ENCODE peak calls at places on chromosomes 5 and 9, in five cellular contexts. M is HCT116, P is SK-N-SH, R is GM12878, W is K562. A is an unnamed sample.

GRCh38 chr5:16057277-16057676 is 122.3 kb downstream of the MARCHF11 start:
- DNase-seq in M (no peak), P (no peak), R (no peak), W (no peak), A (no peak)

GRCh38 chr9:130234340-130235260 is 31.0 kb upstream of the HMCN2 start:
- DNase-seq in M (no peak), P (no peak), R (no peak), W (no peak), A (no peak)

GRCh38 chr9:6894135-6894534 is 136.4 kb downstream of the KDM4C start:
- DNase-seq in M (no peak), P (no peak), R (peak), W (no peak), A (no peak)

GRCh38 chr9:19102181-19102630 is 498 bp downstream of the HAUS6 start:
- DNase-seq in M (no peak), P (peak), R (no peak), W (peak), A (peak)

GRCh38 chr5:149320791-149321330 is 24.4 kb upstream of the GRPEL2 start:
- DNase-seq in M (peak), P (peak), R (no peak), W (peak), A (peak)

GRCh38 chr5:98415663-98416062 is 357.8 kb upstream of the RGMB start:
- DNase-seq in M (no peak), P (no peak), R (no peak), W (no peak), A (no peak)

GRCh38 chr5:50300878-50301277 is 140.2 kb downstream of the EMB start:
- DNase-seq in M (peak), P (no peak), R (no peak), W (no peak), A (no peak)

GRCh38 chr5:61167382-61167781 is 5.1 kb upstream of the SMIM15 start:
- DNase-seq in M (no peak), P (peak), R (no peak), W (no peak), A (no peak)

GRCh38 chr9:1708215-1708614 is 306.9 kb upstream of the SMARCA2 start:
- DNase-seq in M (no peak), P (no peak), R (no peak), W (no peak), A (no peak)

GRCh38 chr5:169048568-169049125 is 252.3 kb downstream of the SLIT3 start:
- DNase-seq in M (no peak), P (no peak), R (no peak), W (no peak), A (no peak)

GRCh38 chr5:169054506-169054905 is 246.4 kb downstream of the SLIT3 start:
- DNase-seq in M (no peak), P (no peak), R (no peak), W (no peak), A (no peak)

GRCh38 chr5:169050146-169050571 is 250.8 kb downstream of the SLIT3 start:
- DNase-seq in M (no peak), P (no peak), R (no peak), W (no peak), A (no peak)

GRCh38 chr5:169052207-169052606 is 248.7 kb downstream of the SLIT3 start:
- DNase-seq in M (no peak), P (no peak), R (no peak), W (no peak), A (no peak)
- TF ChIP-seq ZBTB33 in M (no peak), P (no peak), R (no peak), W (no peak), A (no peak)

DNA sequence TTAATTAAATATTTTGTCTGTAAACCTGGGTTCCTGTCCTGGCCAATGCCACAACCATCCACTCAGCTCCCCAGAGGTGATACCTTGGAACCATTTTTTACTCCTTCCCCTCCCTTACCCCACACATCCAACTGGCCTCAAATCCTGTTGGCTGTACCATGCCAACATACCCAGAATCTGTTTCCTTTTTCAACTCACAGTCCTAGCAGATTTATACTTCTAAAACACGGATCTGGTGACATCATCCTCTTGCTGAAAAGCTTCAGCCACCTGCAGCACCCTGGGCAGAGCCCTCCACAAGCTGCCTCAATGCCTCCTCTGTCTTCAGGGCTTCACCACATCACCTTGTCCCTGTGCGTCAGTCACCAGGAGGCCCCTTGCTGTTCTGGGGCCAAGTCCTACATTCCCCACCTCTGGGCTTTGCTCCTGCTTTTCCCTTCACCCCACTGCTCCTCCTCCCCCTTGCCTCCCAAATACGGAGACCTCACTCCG is 14.9 kb downstream of the SEMA6A start:
- DNase-seq in M (no peak), P (no peak), R (no peak), W (no peak), A (no peak)
- TF ChIP-seq ZBTB33 in M (no peak), P (no peak), R (no peak), W (no peak), A (no peak)

GRCh38 chr9:23822331-23823169 is 3.5 kb downstream of the ELAVL2 start:
- DNase-seq in M (no peak), P (peak), R (no peak), W (no peak), A (no peak)
- TF ChIP-seq ZBTB33 in M (no peak), P (no peak), R (no peak), W (no peak), A (no peak)

GRCh38 chr9:123196124-123196523 is 72.3 kb downstream of the STRBP start:
- DNase-seq in M (no peak), P (no peak), R (no peak), W (no peak), A (no peak)
- TF ChIP-seq ZBTB33 in M (no peak), P (no peak), R (no peak), W (no peak), A (no peak)

GRCh38 chr5:135944967-135945560 is 9.7 kb downstream of the LECT2 start:
- DNase-seq in M (peak), P (peak), R (no peak), W (peak), A (peak)
- TF ChIP-seq ZBTB33 in M (no peak), P (no peak), R (no peak), W (no peak), A (no peak)

DNA sequence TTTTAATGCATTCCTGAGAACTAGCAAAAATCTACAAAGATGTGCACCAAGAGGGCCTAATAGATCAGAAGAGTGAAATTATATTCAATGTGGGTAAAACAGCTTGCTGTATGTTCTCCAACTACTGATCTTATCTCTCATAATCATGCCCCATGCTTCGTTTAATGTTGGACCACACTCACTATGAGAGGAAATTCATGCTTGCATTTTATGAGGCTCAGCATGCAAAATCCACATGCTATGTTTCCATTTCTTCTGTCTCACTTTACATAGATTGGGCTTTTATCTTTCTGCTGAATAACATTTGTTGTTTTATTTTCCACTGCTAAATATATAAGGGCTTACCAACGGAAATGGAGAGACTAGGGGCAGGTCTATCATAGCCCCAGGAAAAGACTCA is 474.2 kb downstream of the EFNA5 start:
- DNase-seq in M (no peak), P (no peak), R (no peak), W (no peak), A (no peak)
- TF ChIP-seq ZBTB33 in M (no peak), P (no peak), R (no peak), W (no peak), A (no peak)